ENCODE peak calls at places on chromosome 13, in nine cellular contexts. P is right lobe of liver, Q is nephron progenitor cell, M is cardiac muscle cell, W is posterior cingulate gyrus, V is GM20000, B is neuronal stem cell, T is fibroblast of mammary gland, R is dorsolateral prefrontal cortex. O is an unnamed sample.
A peak's percentile ranks its signal among the peaks of the same experiment; 100 is the strongest.

GRCh38 chr13:27791146-27791900 is 960 bp upstream of the GSX1 start:
- DNase-seq in P (no peak), Q (no peak), M (no peak), W (no peak), V (peak; percentile 45), B (no peak), T (no peak), R (no peak), O (no peak)

GRCh38 chr13:39123578-39123977 is 85.3 kb downstream of the NHLRC3 start:
- DNase-seq in P (no peak), Q (no peak), M (no peak), W (no peak), V (no peak), B (no peak), T (no peak), R (no peak), O (no peak)

GRCh38 chr13:111283991-111284390 is 36.5 kb upstream of the TEX29 start:
- DNase-seq in P (no peak), Q (no peak), M (no peak), W (peak; percentile 82), V (no peak), B (no peak), T (no peak), R (no peak), O (no peak)

GRCh38 chr13:36673352-36673751 is 468 bp upstream of the SERTM1 start:
- DNase-seq in P (no peak), Q (no peak), M (no peak), W (peak; percentile 82), V (no peak), B (no peak), T (no peak), R (peak; percentile 46), O (no peak)

GRCh38 chr13:36447501-36447900 is 15.2 kb downstream of the CCNA1 start:
- DNase-seq in P (no peak), Q (no peak), M (peak; percentile 67), W (no peak), V (no peak), B (no peak), T (peak; percentile 35), R (no peak), O (no peak)

GRCh38 chr13:68063181-68063580 is 833.0 kb upstream of the PCDH9 start:
- DNase-seq in P (no peak), Q (no peak), M (no peak), W (no peak), V (no peak), B (no peak), T (no peak), R (no peak), O (no peak)

GRCh38 chr13:51843529-51843928 is 1.4 kb downstream of the TMEM272 start:
- DNase-seq in P (no peak), Q (no peak), M (no peak), W (no peak), V (no peak), B (no peak), T (no peak), R (no peak), O (no peak)

GRCh38 chr13:46183018-46183940 is 1.3 kb upstream of the LCP1 start:
- DNase-seq in P (no peak), Q (no peak), M (no peak), W (no peak), V (no peak), B (no peak), T (no peak), R (no peak), O (no peak)

GRCh38 chr13:45989607-45990006 is 62.9 kb downstream of the ZC3H13 start:
- DNase-seq in P (no peak), Q (no peak), M (peak; percentile 73), W (no peak), V (no peak), B (no peak), T (peak; percentile 84), R (no peak), O (no peak)

GRCh38 chr13:50677687-50678463 is 165.6 kb downstream of the DLEU7 start:
- DNase-seq in P (no peak), Q (no peak), M (no peak), W (peak; percentile 92), V (no peak), B (no peak), T (peak; percentile 45), R (peak; percentile 52), O (peak; percentile 67)

GRCh38 chr13:33284916-33285315 is 639 bp downstream of the STARD13 start:
- DNase-seq in P (no peak), Q (no peak), M (peak; percentile 39), W (no peak), V (peak; percentile 9), B (no peak), T (peak; percentile 53), R (no peak), O (no peak)

O was measured in nucleus accumbens.